ENCODE peak calls at places on chromosome 10, in five cellular contexts. V is WTC11, D is PC-9, C is AG04449, N is fibroblast of lung. U is an unnamed sample.

GRCh38 chr10:105634283-105634682 is 993.2 kb downstream of the SORCS3 start:
- DNase-seq in N (no peak), D (no peak), C (no peak), V (no peak), U (no peak)

GRCh38 chr10:34539533-34540315 is 275.4 kb downstream of the PARD3 start:
- DNase-seq in N (no peak), D (no peak), C (no peak), V (no peak), U (no peak)

GRCh38 chr10:133385214-133385613 is 6.2 kb downstream of the PAOX start:
- DNase-seq in C (no peak), V (no peak), N (no peak), D (no peak), U (no peak)

GRCh38 chr10:69352569-69353264 is 64.0 kb downstream of the TACR2 start:
- DNase-seq in C (peak), V (no peak), N (peak), D (no peak), U (no peak)

GRCh38 chr10:68121862-68122261 is 12.6 kb downstream of the MYPN start:
- DNase-seq in N (no peak), D (no peak), C (no peak), V (no peak), U (no peak)

GRCh38 chr10:3141361-3142005 is 31.1 kb downstream of the PITRM1 start:
- DNase-seq in D (no peak), N (peak), C (no peak), V (no peak), U (no peak)

GRCh38 chr10:722281-723060 is 33.0 kb upstream of the DIP2C start:
- DNase-seq in V (no peak), C (no peak), D (no peak), N (no peak), U (no peak)

GRCh38 chr10:99788598-99789259 is 6.3 kb downstream of the ABCC2 start:
- DNase-seq in D (no peak), V (no peak), N (peak), C (peak), U (no peak)

GRCh38 chr10:8923096-8923495 is 868.6 kb downstream of the GATA3 start:
- DNase-seq in N (no peak), D (no peak), C (no peak), V (no peak), U (no peak)

GRCh38 chr10:57015595-57016303 is 654.7 kb upstream of the ZWINT start:
- DNase-seq in N (no peak), C (no peak), V (no peak), D (no peak), U (no peak)

GRCh38 chr10:71852335-71852937 is 1.4 kb upstream of the PSAP start:
- DNase-seq in N (no peak), V (no peak), C (no peak), D (no peak), U (no peak)

GRCh38 chr10:86693721-86694369 is 25.5 kb downstream of the LDB3 start:
- DNase-seq in V (peak), N (peak), D (no peak), C (no peak), U (peak)

GRCh38 chr10:133421336-133422222 is 2.8 kb downstream of the SPRN start:
- DNase-seq in V (no peak), D (no peak), C (no peak), N (no peak), U (no peak)

GRCh38 chr10:4127518-4128315 is 342.7 kb upstream of the KLF6 start:
- DNase-seq in C (no peak), V (no peak), D (no peak), N (no peak), U (peak)

GRCh38 chr10:46293832-46294640 is 7.2 kb downstream of the ANTXRL start:
- DNase-seq in N (no peak), D (no peak), C (no peak), V (no peak), U (peak)

GRCh38 chr10:60048146-60048545 is 141.8 kb upstream of the CCDC6 start:
- DNase-seq in D (peak), V (peak), N (peak), C (no peak), U (peak)

GRCh38 chr10:122435212-122435827 is 19.1 kb upstream of the ARMS2 start:
- DNase-seq in C (no peak), V (no peak), D (no peak), N (peak), U (no peak)

GRCh38 chr10:29646960-29647431 is 12.2 kb upstream of the SVIL start:
- DNase-seq in D (no peak), N (peak), C (no peak), V (no peak), U (no peak)

GRCh38 chr10:42983595-42983990 is 93.3 kb upstream of the RET start:
- DNase-seq in C (no peak), N (no peak), V (no peak), D (no peak), U (no peak)

GRCh38 chr10:60541461-60541860 is 151.8 kb upstream of the ANK3 start:
- DNase-seq in V (no peak), C (no peak), D (no peak), N (no peak), U (no peak)

GRCh38 chr10:84310470-84310869 is 17.9 kb upstream of the CCSER2 start:
- DNase-seq in C (peak), V (no peak), N (peak), D (peak), U (no peak)

GRCh38 chr10:10542368-10542961 is 475.2 kb upstream of the CELF2 start:
- DNase-seq in D (no peak), C (no peak), V (no peak), N (peak), U (no peak)

GRCh38 chr10:55146032-55146431 is 345.0 kb upstream of the PCDH15 start:
- DNase-seq in C (no peak), V (no peak), N (peak), D (no peak), U (peak)

GRCh38 chr10:69089638-69090599 is 2.0 kb downstream of the SRGN start:
- DNase-seq in V (no peak), C (no peak), N (peak), D (no peak), U (no peak)

GRCh38 chr10:51658075-51658474 is 41.3 kb downstream of the CSTF2T start:
- DNase-seq in D (no peak), N (no peak), C (no peak), V (no peak), U (no peak)

GRCh38 chr10:91194497-91195179 is 25.8 kb upstream of the PCGF5 start:
- DNase-seq in C (no peak), D (no peak), V (no peak), N (peak), U (no peak)

GRCh38 chr10:131650169-131650705 is 250.6 kb upstream of the PPP2R2D start:
- DNase-seq in V (no peak), C (no peak), D (no peak), N (no peak), U (no peak)

GRCh38 chr10:11270135-11270857 is 252.6 kb downstream of the CELF2 start:
- DNase-seq in C (no peak), V (peak), N (peak), D (peak), U (peak)

GRCh38 chr10:107898392-107898791 is 733.9 kb upstream of the SORCS1 start:
- DNase-seq in C (no peak), D (no peak), V (no peak), N (no peak), U (no peak)

GRCh38 chr10:84333864-84334451 is 5.6 kb downstream of the CCSER2 start:
- DNase-seq in C (no peak), V (no peak), D (no peak), N (peak), U (no peak)

GRCh38 chr10:115026041-115026779 is 67.0 kb upstream of the ATRNL1 start:
- DNase-seq in D (no peak), C (no peak), N (no peak), V (peak), U (no peak)

GRCh38 chr10:29200280-29200679 is 88.6 kb upstream of the LYZL1 start:
- DNase-seq in N (no peak), D (no peak), C (no peak), V (no peak), U (no peak)

GRCh38 chr10:114520453-114520852 is 116.2 kb upstream of the AFAP1L2 start:
- DNase-seq in C (no peak), D (no peak), V (no peak), N (peak), U (peak)

GRCh38 chr10:121088524-121088923 is 237.4 kb downstream of the WDR11 start:
- DNase-seq in D (no peak), C (no peak), N (no peak), V (peak), U (peak)
- TF ChIP-seq CTCF in D (no peak), C (no peak), N (no peak), V (no peak), U (no peak)

GRCh38 chr10:14200645-14201534 is 129.8 kb downstream of the FRMD4A start:
- DNase-seq in C (no peak), N (peak), V (peak), D (peak), U (peak)
- TF ChIP-seq CTCF in C (no peak), N (peak), V (peak), D (peak), U (peak)

GRCh38 chr10:103353281-103353680 is 2.3 kb upstream of the PCGF6 start:
- DNase-seq in D (no peak), C (no peak), N (no peak), V (no peak), U (no peak)
- TF ChIP-seq CTCF in D (no peak), C (no peak), N (no peak), V (no peak), U (no peak)

GRCh38 chr10:112139176-112139575 is 44.4 kb downstream of the GPAM start:
- DNase-seq in D (no peak), V (no peak), N (no peak), C (no peak), U (no peak)
- TF ChIP-seq CTCF in D (no peak), V (no peak), N (no peak), C (no peak), U (no peak)

DNA sequence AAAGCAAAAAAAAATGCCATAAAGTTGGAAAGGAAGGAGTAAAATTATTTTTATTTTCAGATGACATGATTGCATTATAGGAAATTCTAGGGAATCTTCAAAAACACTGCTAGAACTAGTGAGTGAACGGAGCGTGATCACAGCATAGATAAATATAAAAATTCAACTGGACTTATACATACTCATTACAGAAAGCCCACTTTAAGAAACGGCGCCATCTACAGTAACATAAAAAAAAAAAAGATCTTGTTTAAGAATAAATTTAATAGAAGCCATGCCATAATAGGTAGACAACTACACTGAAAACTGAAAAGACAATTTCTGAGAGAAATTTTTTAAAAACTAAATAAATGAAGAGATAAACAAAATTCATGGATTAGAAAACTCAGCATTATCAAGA is 623.1 kb upstream of the MGMT start:
- DNase-seq in D (no peak), N (no peak), C (no peak), V (no peak), U (no peak)
- TF ChIP-seq CTCF in D (no peak), N (no peak), C (no peak), V (no peak), U (no peak)

GRCh38 chr10:79416578-79417255 is 28.7 kb downstream of the ZCCHC24 start:
- DNase-seq in D (no peak), C (no peak), V (no peak), N (no peak), U (no peak)
- TF ChIP-seq CTCF in D (no peak), C (no peak), V (no peak), N (no peak), U (no peak)

GRCh38 chr10:80535671-80536360 is 1.9 kb upstream of the SH2D4B start:
- DNase-seq in V (peak), N (peak), C (no peak), D (peak), U (peak)
- TF ChIP-seq CTCF in V (no peak), N (peak), C (peak), D (peak), U (peak)

DNA sequence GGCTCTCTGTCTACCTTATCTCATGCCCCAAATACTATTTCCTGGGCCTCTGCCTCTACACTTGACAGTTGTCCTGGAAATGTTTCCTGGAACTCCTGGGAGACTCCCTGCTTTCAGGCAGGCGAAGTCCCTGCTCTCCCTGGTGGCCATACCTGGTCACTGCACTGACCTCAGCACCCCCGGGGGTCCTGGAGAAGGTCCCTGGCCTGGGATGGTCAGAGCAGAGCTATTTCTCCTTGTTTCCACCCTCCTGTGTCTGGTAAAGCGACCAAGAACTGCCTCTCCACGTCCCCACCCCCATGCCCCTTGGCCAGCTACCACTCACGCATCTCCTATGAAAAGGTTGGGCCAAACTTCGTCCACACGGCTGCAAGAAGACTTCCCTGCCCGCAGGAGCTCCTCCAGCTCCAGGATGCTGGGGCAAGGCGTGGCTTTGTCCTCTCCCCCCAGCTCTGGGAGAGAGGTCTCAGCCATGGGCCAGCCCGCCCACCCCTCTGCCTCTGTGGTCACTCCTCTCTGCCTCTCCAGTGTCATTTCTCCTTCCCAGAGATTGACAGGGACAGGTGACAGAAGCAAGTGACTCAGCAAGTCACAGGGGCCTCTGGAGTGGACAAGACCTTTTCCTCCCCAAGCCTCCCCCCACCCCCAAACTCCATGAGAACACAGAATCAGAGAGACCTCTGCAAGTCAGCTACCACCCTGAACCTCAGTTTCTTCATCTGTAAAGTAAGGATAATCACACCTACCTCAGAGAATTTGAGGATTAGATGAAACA is 2.6 kb upstream of the SAMD8 start:
- DNase-seq in N (no peak), V (peak), D (peak), C (no peak), U (peak)
- TF ChIP-seq CTCF in N (peak), V (peak), D (peak), C (peak), U (peak)

DNA sequence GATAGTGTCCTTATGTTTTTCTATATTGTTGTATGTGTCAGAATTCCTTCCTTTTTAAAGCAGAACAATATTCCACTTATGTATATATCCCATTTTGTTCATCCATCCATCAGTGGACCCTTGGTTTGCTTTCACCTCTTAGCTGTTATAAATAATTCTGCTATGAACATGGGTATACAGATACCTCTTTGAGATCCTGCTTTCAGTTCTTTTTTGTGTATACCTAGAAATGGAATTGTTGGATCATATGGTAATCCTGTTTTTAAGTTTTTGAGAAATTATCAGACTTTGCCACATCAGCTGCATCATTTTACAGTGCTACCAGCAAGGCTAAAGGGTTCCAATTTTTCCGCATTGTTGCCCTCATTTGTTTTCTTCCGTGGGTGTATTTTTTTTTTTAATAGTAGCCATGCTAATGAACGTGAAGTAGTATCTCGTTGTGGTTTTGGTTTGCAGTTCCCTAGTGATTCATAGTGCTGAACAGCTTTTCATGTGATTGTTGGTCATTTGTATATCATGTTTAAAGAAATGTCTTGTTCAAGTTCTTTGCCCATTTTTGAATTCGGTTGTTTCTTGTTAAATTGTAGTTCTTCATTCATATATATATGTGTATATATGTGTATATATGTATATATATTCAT is 87.8 kb downstream of the LCOR start:
- DNase-seq in N (peak), C (no peak), D (no peak), V (no peak), U (no peak)
- TF ChIP-seq CTCF in N (no peak), C (no peak), D (no peak), V (no peak), U (no peak)

GRCh38 chr10:128144547-128144946 is 18.3 kb upstream of the MKI67 start:
- DNase-seq in V (no peak), N (no peak), D (no peak), C (no peak), U (no peak)

GRCh38 chr10:128137877-128138276 is 11.7 kb upstream of the MKI67 start:
- DNase-seq in D (no peak), N (peak), V (no peak), C (no peak), U (no peak)

GRCh38 chr10:128143531-128143930 is 17.3 kb upstream of the MKI67 start:
- DNase-seq in C (no peak), V (no peak), D (no peak), N (no peak), U (no peak)

GRCh38 chr10:128140425-128140824 is 14.2 kb upstream of the MKI67 start:
- DNase-seq in C (no peak), D (no peak), N (no peak), V (peak), U (no peak)
- TF ChIP-seq CTCF in C (no peak), D (no peak), N (no peak), V (no peak), U (no peak)

U was measured in Calu3.